ENCODE peak calls at places on chromosomes 3 and 15, in four cellular contexts. One of them, this sample, is unnamed.

GRCh38 chr3:149547413-149547812 is 72.9 kb downstream of the TM4SF4 start:
- DNase-seq in cerebellar nuclear complex: no peak
- DNase-seq in CD8-positive, alpha-beta T cell: no peak
- DNase-seq in HL-60: no peak
- DNase-seq in this sample: no peak

GRCh38 chr3:126750760-126751129 is 46.7 kb downstream of the CHCHD6 start:
- DNase-seq in HL-60: no peak
- DNase-seq in cerebellar nuclear complex: no peak
- DNase-seq in CD8-positive, alpha-beta T cell: no peak
- DNase-seq in this sample: no peak

GRCh38 chr3:151971814-151972579 is 98.6 kb downstream of the SUCNR1 start:
- DNase-seq in HL-60: no peak
- DNase-seq in cerebellar nuclear complex: no peak
- DNase-seq in CD8-positive, alpha-beta T cell: no peak
- DNase-seq in this sample: no peak

GRCh38 chr3:47261301-47261700 is 21.3 kb downstream of the KIF9 start:
- DNase-seq in HL-60: no peak
- DNase-seq in cerebellar nuclear complex: no peak
- DNase-seq in CD8-positive, alpha-beta T cell: no peak
- DNase-seq in this sample: no peak

GRCh38 chr3:33636125-33636855 is 81.8 kb downstream of the CLASP2 start:
- DNase-seq in CD8-positive, alpha-beta T cell: no peak
- DNase-seq in cerebellar nuclear complex: no peak
- DNase-seq in HL-60: no peak
- DNase-seq in this sample: peak; percentile 37

GRCh38 chr3:120683213-120683612 is 1.2 kb upstream of the HGD start:
- DNase-seq in HL-60: no peak
- DNase-seq in CD8-positive, alpha-beta T cell: no peak
- DNase-seq in cerebellar nuclear complex: no peak
- DNase-seq in this sample: no peak

GRCh38 chr15:77030042-77030927 is 35.4 kb downstream of the PSTPIP1 start:
- DNase-seq in cerebellar nuclear complex: no peak
- DNase-seq in CD8-positive, alpha-beta T cell: no peak
- DNase-seq in HL-60: no peak
- DNase-seq in this sample: no peak

GRCh38 chr15:100801256-100801900 is 78.3 kb upstream of the ALDH1A3 start:
- DNase-seq in HL-60: no peak
- DNase-seq in CD8-positive, alpha-beta T cell: no peak
- DNase-seq in cerebellar nuclear complex: no peak
- DNase-seq in this sample: no peak

GRCh38 chr15:55457401-55458022 is 49.2 kb downstream of the PIERCE2 start:
- DNase-seq in cerebellar nuclear complex: no peak
- DNase-seq in HL-60: no peak
- DNase-seq in CD8-positive, alpha-beta T cell: no peak
- DNase-seq in this sample: no peak

GRCh38 chr3:169564883-169565282 is 98.6 kb downstream of the MECOM start:
- DNase-seq in CD8-positive, alpha-beta T cell: no peak
- DNase-seq in HL-60: no peak
- DNase-seq in cerebellar nuclear complex: no peak
- DNase-seq in this sample: no peak

GRCh38 chr3:52345521-52346110 is 29.5 kb downstream of the DNAH1 start:
- DNase-seq in CD8-positive, alpha-beta T cell: no peak
- DNase-seq in cerebellar nuclear complex: no peak
- DNase-seq in HL-60: no peak
- DNase-seq in this sample: no peak

GRCh38 chr3:120780977-120781376 is 38.4 kb downstream of the GTF2E1 start:
- DNase-seq in cerebellar nuclear complex: no peak
- DNase-seq in CD8-positive, alpha-beta T cell: no peak
- DNase-seq in HL-60: no peak
- DNase-seq in this sample: no peak

GRCh38 chr3:97662808-97663207 is 101.8 kb upstream of the ARL6 start:
- DNase-seq in HL-60: no peak
- DNase-seq in cerebellar nuclear complex: no peak
- DNase-seq in CD8-positive, alpha-beta T cell: no peak
- DNase-seq in this sample: no peak

GRCh38 chr3:187777331-187778046 is 32.2 kb upstream of the BCL6 start:
- DNase-seq in CD8-positive, alpha-beta T cell: peak; percentile 11
- DNase-seq in HL-60: peak; percentile 74
- DNase-seq in cerebellar nuclear complex: no peak
- DNase-seq in this sample: no peak

GRCh38 chr3:127836004-127836882 is 13.9 kb upstream of the MGLL start:
- DNase-seq in HL-60: no peak
- DNase-seq in cerebellar nuclear complex: no peak
- DNase-seq in CD8-positive, alpha-beta T cell: no peak
- DNase-seq in this sample: no peak

GRCh38 chr3:55183259-55183658 is 255.4 kb upstream of the LRTM1 start:
- DNase-seq in CD8-positive, alpha-beta T cell: no peak
- DNase-seq in cerebellar nuclear complex: no peak
- DNase-seq in HL-60: no peak
- DNase-seq in this sample: no peak

GRCh38 chr15:39770748-39771689 is 11.6 kb downstream of the FSIP1 start:
- DNase-seq in HL-60: no peak
- DNase-seq in CD8-positive, alpha-beta T cell: no peak
- DNase-seq in cerebellar nuclear complex: no peak
- DNase-seq in this sample: no peak

GRCh38 chr15:38707802-38708671 is 143.4 kb upstream of the RASGRP1 start:
- DNase-seq in HL-60: peak; percentile 12
- DNase-seq in CD8-positive, alpha-beta T cell: peak; percentile 38
- DNase-seq in cerebellar nuclear complex: no peak
- DNase-seq in this sample: peak; percentile 48

GRCh38 chr3:132418916-132419315 is 1.6 kb downstream of the DNAJC13 start:
- DNase-seq in HL-60: peak; percentile 28
- DNase-seq in cerebellar nuclear complex: no peak
- DNase-seq in CD8-positive, alpha-beta T cell: no peak
- DNase-seq in this sample: no peak

GRCh38 chr3:70550723-70551319 is 238.4 kb upstream of the MDFIC2 start:
- DNase-seq in CD8-positive, alpha-beta T cell: peak; percentile 73
- DNase-seq in cerebellar nuclear complex: no peak
- DNase-seq in HL-60: no peak
- DNase-seq in this sample: peak; percentile 57

GRCh38 chr3:102295756-102296155 is 139.1 kb upstream of the ZPLD1 start:
- DNase-seq in CD8-positive, alpha-beta T cell: no peak
- DNase-seq in cerebellar nuclear complex: no peak
- DNase-seq in HL-60: no peak
- DNase-seq in this sample: no peak

GRCh38 chr15:25712192-25712960 is 150.8 kb downstream of the ATP10A start:
- DNase-seq in cerebellar nuclear complex: no peak
- DNase-seq in HL-60: no peak
- DNase-seq in CD8-positive, alpha-beta T cell: no peak
- DNase-seq in this sample: no peak

GRCh38 chr15:66850078-66850991 is 148.3 kb downstream of the SMAD6 start:
- DNase-seq in CD8-positive, alpha-beta T cell: no peak
- DNase-seq in cerebellar nuclear complex: no peak
- DNase-seq in HL-60: no peak
- DNase-seq in this sample: no peak